ENCODE peak calls at places on chromosomes 6 and 20, in five cellular contexts. E is D341Med, K is NCI-H510A treated with DMSO at 0.1 percent for 48 hours, G is NCI-H69, U is EH. Y is an unnamed sample.

GRCh38 chr6:6556162-6556737 is 32.3 kb upstream of the LY86 start:
- DNase-seq in E (no peak), K (no peak), G (no peak), U (no peak), Y (peak)

GRCh38 chr6:169755162-169755561 is 3.7 kb downstream of the ERMARD start:
- DNase-seq in E (no peak), K (no peak), G (no peak), U (no peak), Y (no peak)

GRCh38 chr6:33123732-33124524 is 48.1 kb downstream of the HLA-DPB1 start:
- DNase-seq in E (peak), K (peak), G (peak), U (peak), Y (peak)

GRCh38 chr6:83294676-83295075 is 101.5 kb downstream of the RWDD2A start:
- DNase-seq in E (no peak), K (no peak), G (no peak), U (no peak), Y (no peak)

GRCh38 chr6:144931172-144932035 is 646.3 kb downstream of the UTRN start:
- DNase-seq in E (no peak), K (no peak), G (peak), U (peak), Y (peak)

GRCh38 chr6:30591008-30591407 is 19.8 kb downstream of the ABCF1 start:
- DNase-seq in E (no peak), K (no peak), G (no peak), U (no peak), Y (peak)

GRCh38 chr6:45599053-45599452 is 221.3 kb upstream of the SUPT3H start:
- DNase-seq in E (no peak), K (no peak), G (no peak), U (no peak), Y (peak)

GRCh38 chr6:30942338-30943060 is 1.7 kb downstream of the MUCL3 start:
- DNase-seq in E (peak), K (no peak), G (peak), U (peak), Y (peak)

GRCh38 chr20:60600036-60600435 is 641.8 kb downstream of the CDH26 start:
- DNase-seq in E (no peak), K (no peak), G (no peak), U (no peak), Y (no peak)

GRCh38 chr6:155201461-155202226 is 62.2 kb upstream of the CLDN20 start:
- DNase-seq in E (no peak), K (no peak), G (peak), U (peak), Y (peak)

GRCh38 chr6:63740709-63741108 is 105.1 kb downstream of the PHF3 start:
- DNase-seq in E (no peak), K (no peak), G (no peak), U (peak), Y (peak)

GRCh38 chr6:36536873-36537547 is 10.3 kb downstream of the STK38 start:
- DNase-seq in E (no peak), K (no peak), G (no peak), U (no peak), Y (no peak)

GRCh38 chr6:5125152-5126006 is 40.2 kb downstream of the PPP1R3G start:
- DNase-seq in E (no peak), K (no peak), G (no peak), U (peak), Y (peak)

GRCh38 chr20:23034721-23035671 is at the start of gene SSTR4:
- DNase-seq in E (no peak), K (no peak), G (peak), U (no peak), Y (no peak)

GRCh38 chr6:97440590-97441176 is 157.7 kb upstream of the MMS22L start:
- DNase-seq in E (peak), K (peak), G (peak), U (peak), Y (peak)